ENCODE peak calls at places on chromosomes 2 and 18, in four cellular contexts. M is fibroblast of lung; C is CD4-positive, alpha-beta T cell; X is endothelial cell of umbilical vein. Y is an unnamed sample.

GRCh38 chr2:73300926-73301325 is 7.6 kb upstream of the EGR4 start:
- DNase-seq in C (no peak), X (no peak), M (no peak), Y (no peak)

GRCh38 chr2:84899181-84899580 is 6.3 kb upstream of the TMSB10 start:
- DNase-seq in C (no peak), X (no peak), M (no peak), Y (no peak)

GRCh38 chr2:173185437-173185836 is 109.8 kb downstream of the MAP3K20 start:
- DNase-seq in X (no peak), C (no peak), M (no peak), Y (no peak)

GRCh38 chr2:61550375-61551209 is 12.4 kb upstream of the XPO1 start:
- DNase-seq in C (no peak), X (no peak), M (no peak), Y (no peak)

GRCh38 chr2:226478121-226478809 is 321.4 kb downstream of the IRS1 start:
- DNase-seq in C (no peak), X (peak; percentile 72), M (peak; percentile 96), Y (no peak)

GRCh38 chr2:99403084-99403483 is 65.9 kb downstream of the EIF5B start:
- DNase-seq in M (no peak), X (no peak), C (no peak), Y (no peak)

GRCh38 chr2:127388423-127389164 is 819 bp upstream of the MAP3K2 start:
- DNase-seq in X (no peak), C (no peak), M (no peak), Y (no peak)

GRCh38 chr2:24702800-24703199 is 90.4 kb downstream of the PTRHD1 start:
- DNase-seq in M (peak; percentile 78), X (peak; percentile 88), C (no peak), Y (no peak)

GRCh38 chr2:9378433-9379371 is 44.6 kb downstream of the ITGB1BP1 start:
- DNase-seq in M (peak; percentile 85), C (no peak), X (peak; percentile 60), Y (no peak)

GRCh38 chr2:24659862-24660261 is 133.3 kb downstream of the PTRHD1 start:
- DNase-seq in C (no peak), X (no peak), M (no peak), Y (no peak)

GRCh38 chr18:12031836-12032235 is 50.5 kb downstream of the IMPA2 start:
- DNase-seq in M (peak; percentile 83), X (no peak), C (no peak), Y (no peak)

GRCh38 chr18:77054288-77054605 is 78.3 kb downstream of the MBP start:
- DNase-seq in M (no peak), C (no peak), X (no peak), Y (no peak)

GRCh38 chr2:71800106-71800809 is 346.9 kb downstream of the DYSF start:
- DNase-seq in C (no peak), M (no peak), X (peak; percentile 10), Y (no peak)

GRCh38 chr2:112174383-112174782 is 36.2 kb downstream of the FBLN7 start:
- DNase-seq in M (no peak), C (no peak), X (no peak), Y (no peak)

GRCh38 chr2:172456002-172456401 is 28.6 kb downstream of the ITGA6 start:
- DNase-seq in C (no peak), M (no peak), X (no peak), Y (no peak)

GRCh38 chr18:29225351-29225750 is 1048.4 kb upstream of the CDH2 start:
- DNase-seq in M (no peak), X (no peak), C (no peak), Y (no peak)

GRCh38 chr18:70337139-70337972 is 48.5 kb downstream of the SOCS6 start:
- DNase-seq in X (peak; percentile 69), M (peak; percentile 88), C (no peak), Y (no peak)

GRCh38 chr2:37350034-37350433 is 5.6 kb downstream of the QPCT start:
- DNase-seq in M (peak; percentile 46), X (no peak), C (no peak), Y (no peak)

GRCh38 chr2:45909677-45910191 is 258.3 kb downstream of the PRKCE start:
- DNase-seq in C (no peak), X (no peak), M (no peak), Y (no peak)

GRCh38 chr2:208359632-208359986 is 47.0 kb upstream of the PTH2R start:
- DNase-seq in C (no peak), X (no peak), M (no peak), Y (no peak)

GRCh38 chr2:217555075-217555876 is 447.5 kb downstream of the TNS1 start:
- DNase-seq in M (no peak), X (no peak), C (no peak), Y (no peak)

GRCh38 chr2:143375376-143375880 is 246.2 kb downstream of the ARHGAP15 start:
- DNase-seq in C (no peak), M (no peak), X (no peak), Y (no peak)

GRCh38 chr2:158999458-158999857 is 31.0 kb downstream of the TANC1 start:
- DNase-seq in X (peak; percentile 81), C (no peak), M (peak; percentile 47), Y (no peak)

GRCh38 chr18:31979714-31980113 is 36.8 kb upstream of the TRAPPC8 start:
- DNase-seq in X (peak; percentile 13), M (no peak), C (no peak), Y (no peak)

GRCh38 chr2:187577310-187577709 is 23.1 kb upstream of the TFPI start:
- DNase-seq in X (no peak), C (no peak), M (no peak), Y (no peak)

GRCh38 chr2:1755436-1756191 is 11.3 kb upstream of the PXDN start:
- DNase-seq in C (no peak), M (peak; percentile 97), X (peak; percentile 21), Y (no peak)

DNA sequence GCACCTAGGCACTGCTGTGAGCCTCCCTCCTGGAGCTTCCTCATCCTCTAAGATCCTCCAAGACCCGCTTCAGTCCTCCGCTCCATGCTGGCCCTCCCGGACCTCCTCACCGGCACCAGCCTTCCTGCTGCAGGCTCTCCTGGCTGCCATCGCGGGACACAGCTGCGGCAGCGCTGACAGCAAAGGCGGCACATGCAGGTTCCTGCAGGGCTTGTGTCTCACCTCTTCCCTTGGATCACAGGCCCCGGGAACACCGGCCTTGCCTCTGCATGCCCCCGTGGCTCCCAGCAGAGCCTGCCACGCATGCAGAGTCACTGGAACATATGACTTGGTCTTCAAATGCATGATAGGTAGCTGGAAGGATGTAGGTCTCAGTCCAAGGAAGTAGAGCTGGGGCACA is 67.2 kb downstream of the PTGR3 start:
- DNase-seq in X (no peak), M (no peak), C (no peak), Y (no peak)
- H3K9me3 ChIP-seq in X (no peaks in the 10 kb centered on the region), M (no peaks in the 10 kb centered on the region), C (peaks cover 8% of the 10 kb centered on the region), Y (no peaks in the 10 kb centered on the region)

DNA sequence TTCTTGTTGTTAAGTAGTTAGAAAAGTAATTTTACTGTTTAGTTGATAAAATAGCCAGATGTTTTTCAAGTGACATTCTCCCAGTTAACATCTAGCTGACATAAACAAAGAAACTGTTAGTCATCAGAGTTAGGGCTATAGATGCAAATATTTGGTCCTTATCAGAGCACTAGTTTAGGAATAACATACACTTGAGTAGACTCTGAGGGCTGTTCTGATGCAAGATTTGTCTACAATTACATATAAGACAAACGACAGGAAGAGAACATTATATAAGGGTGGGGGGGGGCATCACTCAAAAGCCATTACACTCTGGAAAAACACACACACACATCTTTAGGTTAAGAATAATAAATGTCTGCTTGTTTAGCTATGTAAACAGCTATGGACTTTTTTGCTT is 554.4 kb upstream of the LRRTM1 start:
- DNase-seq in M (peak; percentile 30), C (no peak), X (no peak), Y (no peak)
- H3K9me3 ChIP-seq in M (no peaks in the 10 kb centered on the region), C (peaks cover 5% of the 10 kb centered on the region), X (peaks cover 2% of the 10 kb centered on the region), Y (no peaks in the 10 kb centered on the region)

GRCh38 chr2:6845903-6846302 is 19.8 kb downstream of the CMPK2 start:
- DNase-seq in X (no peak), M (no peak), C (no peak), Y (no peak)
- H3K9me3 ChIP-seq in X (peaks cover 4% of the 10 kb centered on the region), M (no peaks in the 10 kb centered on the region), C (peaks cover 80% of the 10 kb centered on the region), Y (peaks cover 33% of the 10 kb centered on the region)

GRCh38 chr18:38751897-38752296 is 1186.3 kb upstream of the CELF4 start:
- DNase-seq in X (no peak), M (peak; percentile 33), C (no peak), Y (no peak)
- H3K9me3 ChIP-seq in X (no peaks in the 10 kb centered on the region), M (no peaks in the 10 kb centered on the region), C (no peaks in the 10 kb centered on the region), Y (no peaks in the 10 kb centered on the region)

GRCh38 chr2:424306-425172 is 136.6 kb upstream of the ALKAL2 start:
- DNase-seq in M (peak; percentile 15), X (no peak), C (no peak), Y (no peak)
- H3K9me3 ChIP-seq in M (no peaks in the 10 kb centered on the region), X (peaks cover 5% of the 10 kb centered on the region), C (no peaks in the 10 kb centered on the region), Y (no peaks in the 10 kb centered on the region)

DNA sequence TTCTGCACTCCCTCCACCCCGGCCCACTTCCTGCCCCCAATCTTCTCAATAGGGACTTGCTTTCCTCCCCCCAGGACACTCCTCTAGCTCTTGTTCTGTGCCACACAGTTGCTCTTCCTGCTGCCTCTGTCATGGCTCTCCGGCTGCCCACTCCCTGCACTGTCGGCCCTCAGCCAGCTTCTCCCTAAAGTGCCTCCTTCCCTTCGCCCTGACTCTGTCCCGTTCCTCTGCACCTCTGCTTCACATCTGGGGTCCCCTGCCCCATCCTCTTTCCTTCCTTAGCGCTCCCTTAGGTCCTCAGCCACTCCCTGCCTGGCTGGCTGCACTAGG is 132.1 kb downstream of the CABLES1 start:
- DNase-seq in M (no peak), C (no peak), X (no peak), Y (no peak)
- H3K9me3 ChIP-seq in M (no peaks in the 10 kb centered on the region), C (peaks cover 11% of the 10 kb centered on the region), X (no peaks in the 10 kb centered on the region), Y (no peaks in the 10 kb centered on the region)